ENCODE peak calls at places on chromosomes 11 and 22, in nine cellular contexts. H is hepatocyte, R is renal cortical epithelial cell, F is SJSA1, P is NCI-H1048, M is NCI-H1105, W is ureter, L is astrocyte of the hippocampus, N is Karpas-422. E is an unnamed sample.

GRCh38 chr11:56932572-56933235 is 56.0 kb upstream of the OR5AK2 start:
- DNase-seq in W (peak), L (peak), M (no peak), N (no peak), R (peak), H (peak), F (peak), P (no peak), E (no peak)

GRCh38 chr11:62548545-62549335 is 2.1 kb upstream of the AHNAK start:
- DNase-seq in R (no peak), H (peak), P (no peak), N (no peak), L (peak), M (no peak), W (no peak), F (peak), E (no peak)

GRCh38 chr11:119580751-119581150 is 148.2 kb downstream of the NECTIN1 start:
- DNase-seq in R (no peak), M (no peak), P (no peak), H (no peak), W (no peak), N (no peak), F (no peak), L (no peak), E (no peak)

GRCh38 chr22:22452996-22453686 is 55.4 kb downstream of the ZNF280B start:
- DNase-seq in W (no peak), P (no peak), F (no peak), N (no peak), M (no peak), H (no peak), L (no peak), R (no peak), E (no peak)

GRCh38 chr11:9905562-9905961 is 241.7 kb downstream of the SWAP70 start:
- DNase-seq in F (peak), R (no peak), N (no peak), M (no peak), H (no peak), W (no peak), P (no peak), L (no peak), E (no peak)

GRCh38 chr11:97895572-97895971 is 1125.2 kb upstream of the CNTN5 start:
- DNase-seq in N (no peak), P (no peak), M (no peak), R (no peak), W (no peak), F (no peak), H (no peak), L (no peak), E (no peak)

GRCh38 chr22:29369460-29369859 is 18.9 kb downstream of the AP1B1 start:
- DNase-seq in R (no peak), F (no peak), L (peak), H (peak), P (no peak), W (peak), N (no peak), M (no peak), E (peak)

GRCh38 chr11:77082838-77083552 is 16.2 kb downstream of the CAPN5 start:
- DNase-seq in W (peak), H (no peak), M (no peak), P (no peak), N (no peak), F (no peak), L (no peak), R (no peak), E (no peak)

GRCh38 chr22:40747361-40747760 is 68.1 kb downstream of the MCHR1 start:
- DNase-seq in L (no peak), R (no peak), F (no peak), W (no peak), P (no peak), H (no peak), M (no peak), N (peak), E (no peak)

GRCh38 chr22:25396615-25397200 is 167.8 kb upstream of the GRK3 start:
- DNase-seq in F (no peak), W (no peak), P (no peak), L (no peak), R (no peak), N (no peak), M (no peak), H (no peak), E (no peak)

GRCh38 chr11:122232985-122233384 is 117.0 kb upstream of the BLID start:
- DNase-seq in W (no peak), M (no peak), P (no peak), R (no peak), L (no peak), F (no peak), H (no peak), N (no peak), E (no peak)

GRCh38 chr11:18778468-18778867 is 13.1 kb downstream of the PTPN5 start:
- DNase-seq in F (no peak), N (no peak), R (no peak), L (no peak), M (no peak), W (no peak), H (no peak), P (no peak), E (no peak)

GRCh38 chr11:111586305-111586915 is 15.8 kb upstream of the SIK2 start:
- DNase-seq in R (peak), W (no peak), H (peak), L (peak), F (no peak), P (no peak), M (peak), N (peak), E (peak)

GRCh38 chr11:117589024-117589423 is 208.0 kb downstream of the DSCAML1 start:
- DNase-seq in M (no peak), H (no peak), F (no peak), R (no peak), P (no peak), W (no peak), L (no peak), N (no peak), E (no peak)

GRCh38 chr11:117822031-117822521 is 2.5 kb downstream of the FXYD2 start:
- DNase-seq in W (no peak), H (peak), M (no peak), N (peak), R (no peak), P (no peak), F (no peak), L (peak), E (peak)

GRCh38 chr11:83721286-83721685 is 435.1 kb upstream of the CCDC90B start:
- DNase-seq in N (no peak), F (no peak), L (peak), W (no peak), H (no peak), R (peak), P (no peak), M (no peak), E (no peak)

GRCh38 chr11:63834532-63835155 is 4.3 kb upstream of the MARK2 start:
- DNase-seq in P (no peak), M (no peak), H (no peak), F (no peak), R (no peak), N (no peak), W (no peak), L (no peak), E (no peak)

GRCh38 chr11:93028959-93029536 is 59.6 kb downstream of the MTNR1B start:
- DNase-seq in F (no peak), R (peak), N (no peak), H (no peak), M (no peak), P (no peak), W (no peak), L (no peak), E (no peak)

GRCh38 chr22:37701121-37701786 is 4.4 kb downstream of the TRIOBP start:
- DNase-seq in P (no peak), N (no peak), F (no peak), L (no peak), R (no peak), M (no peak), H (no peak), W (no peak), E (no peak)

GRCh38 chr11:31995031-31995430 is 95.8 kb upstream of the RCN1 start:
- DNase-seq in M (peak), W (no peak), R (no peak), L (peak), N (no peak), P (no peak), H (no peak), F (no peak), E (no peak)

GRCh38 chr11:44188643-44189042 is 93.2 kb downstream of the EXT2 start:
- DNase-seq in N (no peak), M (no peak), F (no peak), R (no peak), L (no peak), H (no peak), W (no peak), P (no peak), E (no peak)

GRCh38 chr11:2807276-2807681 is 78.3 kb downstream of the CDKN1C start:
- DNase-seq in M (no peak), L (peak), P (no peak), N (no peak), F (no peak), W (peak), R (no peak), H (peak), E (no peak)

GRCh38 chr11:77557553-77557952 is 32.2 kb upstream of the AQP11 start:
- DNase-seq in L (peak), W (no peak), N (no peak), P (no peak), R (no peak), F (no peak), H (no peak), M (peak), E (peak)

GRCh38 chr11:76797341-76798201 is 14.4 kb downstream of the TSKU start:
- DNase-seq in H (no peak), R (no peak), P (no peak), W (peak), L (no peak), F (no peak), N (no peak), M (no peak), E (peak)